ENCODE peak calls at places on chromosomes 12 and 14, in six cellular contexts. C, S, M, U, P and T are unnamed samples.

GRCh38 chr14:21846227-21846885 is 172.7 kb upstream of the OR4E1 start:
- DNase-seq in P (peak), U (no peak), M (no peak), S (no peak), C (peak), T (no peak)

GRCh38 chr12:75699728-75700496 is 188.5 kb upstream of the KRR1 start:
- DNase-seq in C (no peak), M (no peak), U (no peak), P (no peak), S (no peak), T (no peak)

GRCh38 chr12:112843272-112843671 is 51.7 kb downstream of the RPH3A start:
- DNase-seq in M (no peak), C (no peak), S (no peak), U (no peak), P (no peak), T (no peak)

GRCh38 chr12:81811066-81811777 is 52.1 kb upstream of the PPFIA2 start:
- DNase-seq in U (no peak), P (no peak), M (no peak), C (no peak), S (no peak), T (no peak)

GRCh38 chr14:102262894-102263462 is 42.0 kb downstream of the MOK start:
- DNase-seq in U (no peak), P (no peak), M (no peak), C (no peak), S (peak), T (no peak)

GRCh38 chr12:2152134-2152533 is 99.3 kb downstream of the CACNA1C start:
- DNase-seq in U (no peak), S (no peak), P (no peak), M (peak), C (no peak), T (no peak)

GRCh38 chr14:104878582-104878981 is 13.5 kb downstream of the CEP170B start:
- DNase-seq in M (no peak), P (no peak), C (no peak), U (no peak), S (no peak), T (no peak)

GRCh38 chr14:100828448-100828834 is 2.5 kb downstream of the MEG3 start:
- DNase-seq in C (no peak), S (no peak), P (no peak), U (no peak), M (no peak), T (no peak)

GRCh38 chr14:56894591-56894991 is 84.3 kb upstream of the OTX2 start:
- DNase-seq in S (no peak), M (no peak), P (no peak), C (no peak), U (no peak), T (no peak)

GRCh38 chr14:100890451-100890850 is 13.1 kb downstream of the RTL1 start:
- DNase-seq in S (no peak), M (no peak), P (peak), C (no peak), U (peak), T (peak)

GRCh38 chr12:75666126-75666979 is 154.9 kb upstream of the KRR1 start:
- DNase-seq in P (no peak), U (no peak), S (no peak), M (no peak), C (no peak), T (no peak)

GRCh38 chr14:75614179-75614578 is 35.8 kb downstream of the FLVCR2 start:
- DNase-seq in S (no peak), U (no peak), P (no peak), M (no peak), C (no peak), T (no peak)

GRCh38 chr14:103185051-103186027 is 62.1 kb downstream of the TNFAIP2 start:
- DNase-seq in U (no peak), C (no peak), S (peak), M (no peak), P (no peak), T (no peak)

GRCh38 chr14:73754911-73755360 is 40.8 kb upstream of the PNMA1 start:
- DNase-seq in M (no peak), S (no peak), U (no peak), C (peak), P (peak), T (peak)

GRCh38 chr14:66082009-66082408 is 404.2 kb upstream of the CCDC196 start:
- DNase-seq in U (no peak), S (no peak), C (no peak), P (no peak), M (no peak), T (no peak)

GRCh38 chr12:70364695-70365397 is 1.2 kb upstream of the KCNMB4 start:
- DNase-seq in P (no peak), M (no peak), C (no peak), S (peak), U (no peak), T (no peak)

GRCh38 chr12:4270016-4270669 is 3.4 kb upstream of the CCND2 start:
- DNase-seq in U (no peak), C (peak), S (no peak), P (no peak), M (no peak), T (no peak)

GRCh38 chr12:121124402-121125109 is 8.1 kb upstream of the P2RX7 start:
- DNase-seq in M (no peak), C (no peak), U (no peak), P (no peak), S (peak), T (no peak)

GRCh38 chr14:38004610-38004879 is 203.2 kb upstream of the SSTR1 start:
- DNase-seq in P (no peak), M (no peak), S (no peak), U (no peak), C (no peak), T (no peak)

GRCh38 chr14:93759781-93760307 is 28.4 kb downstream of the PRIMA1 start:
- DNase-seq in M (no peak), C (peak), U (no peak), P (no peak), S (no peak), T (peak)

GRCh38 chr12:113271853-113272561 is 50.7 kb downstream of the TPCN1 start:
- DNase-seq in U (peak), C (peak), S (no peak), P (peak), M (no peak), T (peak)

DNA sequence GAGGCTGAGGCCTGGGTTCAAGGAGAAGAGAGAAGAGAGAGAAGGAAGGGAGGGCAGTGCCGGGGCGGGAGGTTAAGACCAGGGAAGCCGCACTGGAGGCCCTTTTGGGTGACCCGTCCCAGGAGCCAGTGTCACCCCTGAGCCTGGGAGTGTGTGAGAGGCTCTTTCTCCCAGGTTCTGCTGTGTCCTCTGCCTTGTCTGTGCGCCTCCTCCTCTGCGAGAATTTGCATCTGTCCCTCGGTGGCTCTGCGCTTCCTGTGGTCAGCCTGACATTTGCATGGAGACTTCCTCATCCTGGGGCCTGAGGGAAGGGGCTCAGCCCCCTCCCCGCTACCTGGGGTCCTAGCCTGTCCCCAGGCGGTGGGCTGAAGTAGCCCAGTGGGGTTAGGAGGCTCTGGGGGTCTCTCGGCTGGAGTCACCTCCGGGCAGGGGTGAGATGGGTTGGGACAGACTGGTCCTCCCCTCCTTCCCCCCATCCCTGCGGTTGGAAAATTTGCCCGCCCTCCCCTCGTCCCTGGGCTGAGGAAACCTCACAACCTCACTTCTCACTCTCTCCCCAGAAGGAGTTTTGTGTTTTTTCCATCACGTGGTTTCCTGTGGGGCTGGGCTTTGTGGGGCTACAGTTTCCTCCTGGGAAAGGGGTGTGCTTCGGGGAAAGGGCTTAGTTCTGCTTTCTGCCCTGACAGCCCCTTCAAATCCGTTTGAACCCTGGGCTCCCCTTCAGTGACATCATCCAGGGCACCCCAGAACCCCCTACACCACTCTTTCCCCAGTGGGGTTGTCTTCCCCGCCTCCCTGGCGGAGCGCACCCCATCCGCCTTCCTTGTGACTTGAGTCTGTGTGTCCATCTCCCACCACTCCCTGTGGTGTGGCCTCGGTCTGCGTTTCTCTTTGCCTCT is 2.5 kb downstream of the PTPN6 start:
- DNase-seq in C (peak), P (peak), M (peak), U (peak), S (no peak), T (no peak)
- TF ChIP-seq POLR2A in C (peak), P (no peak), M (no peak), U (no peak), S (no peak), T (no peak)

GRCh38 chr14:31167032-31167431 is 40.6 kb downstream of the HECTD1 start:
- DNase-seq in C (no peak), U (no peak), M (no peak), P (no peak), S (no peak), T (no peak)
- H3K27ac ChIP-seq in C (no peak), U (no peak), M (no peak), P (peak), S (peak), T (no peak)

GRCh38 chr12:130870442-130871285 is 1.2 kb upstream of the RAN start:
- DNase-seq in C (peak), S (peak), P (peak), U (peak), M (peak), T (peak)
- TF ChIP-seq EP300 in C (no peak), S (no peak), P (no peak), U (no peak), M (no peak), T (no peak)

DNA sequence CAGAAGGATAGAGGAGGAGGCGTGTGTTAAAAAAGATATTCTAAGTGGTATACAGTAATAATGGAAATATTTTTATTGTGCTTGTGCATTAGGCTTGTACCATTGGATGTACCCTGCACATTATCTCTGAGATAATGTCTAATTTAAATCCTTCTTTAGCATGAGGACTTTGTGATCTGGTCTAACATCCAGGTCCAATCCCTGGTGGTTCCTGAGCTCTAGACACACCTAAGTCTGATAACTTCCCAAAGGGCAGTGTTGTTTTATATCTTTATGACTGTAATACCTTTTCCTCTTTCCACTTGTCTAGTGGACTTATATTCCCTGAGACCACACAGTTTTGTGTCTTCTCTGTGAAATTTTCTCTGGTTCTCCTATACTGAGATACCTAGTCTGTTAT is 20.7 kb downstream of the PRPF39 start:
- DNase-seq in U (no peak), M (no peak), C (no peak), P (no peak), S (no peak), T (no peak)
- TF ChIP-seq POLR2A in U (no peak), M (no peak), C (no peak), P (no peak), S (no peak), T (no peak)

GRCh38 chr14:54672181-54672580 is 105.3 kb downstream of the SAMD4A start:
- DNase-seq in M (no peak), C (no peak), S (no peak), P (no peak), U (no peak), T (no peak)

GRCh38 chr14:54674342-54674741 is 107.4 kb downstream of the SAMD4A start:
- DNase-seq in S (no peak), C (no peak), U (no peak), M (no peak), P (no peak), T (no peak)

GRCh38 chr14:54671537-54671936 is 104.6 kb downstream of the SAMD4A start:
- DNase-seq in P (no peak), U (no peak), S (no peak), C (no peak), M (no peak), T (no peak)

GRCh38 chr14:54672688-54673087 is 105.8 kb downstream of the SAMD4A start:
- DNase-seq in S (no peak), C (no peak), M (no peak), U (no peak), P (no peak), T (no peak)

DNA sequence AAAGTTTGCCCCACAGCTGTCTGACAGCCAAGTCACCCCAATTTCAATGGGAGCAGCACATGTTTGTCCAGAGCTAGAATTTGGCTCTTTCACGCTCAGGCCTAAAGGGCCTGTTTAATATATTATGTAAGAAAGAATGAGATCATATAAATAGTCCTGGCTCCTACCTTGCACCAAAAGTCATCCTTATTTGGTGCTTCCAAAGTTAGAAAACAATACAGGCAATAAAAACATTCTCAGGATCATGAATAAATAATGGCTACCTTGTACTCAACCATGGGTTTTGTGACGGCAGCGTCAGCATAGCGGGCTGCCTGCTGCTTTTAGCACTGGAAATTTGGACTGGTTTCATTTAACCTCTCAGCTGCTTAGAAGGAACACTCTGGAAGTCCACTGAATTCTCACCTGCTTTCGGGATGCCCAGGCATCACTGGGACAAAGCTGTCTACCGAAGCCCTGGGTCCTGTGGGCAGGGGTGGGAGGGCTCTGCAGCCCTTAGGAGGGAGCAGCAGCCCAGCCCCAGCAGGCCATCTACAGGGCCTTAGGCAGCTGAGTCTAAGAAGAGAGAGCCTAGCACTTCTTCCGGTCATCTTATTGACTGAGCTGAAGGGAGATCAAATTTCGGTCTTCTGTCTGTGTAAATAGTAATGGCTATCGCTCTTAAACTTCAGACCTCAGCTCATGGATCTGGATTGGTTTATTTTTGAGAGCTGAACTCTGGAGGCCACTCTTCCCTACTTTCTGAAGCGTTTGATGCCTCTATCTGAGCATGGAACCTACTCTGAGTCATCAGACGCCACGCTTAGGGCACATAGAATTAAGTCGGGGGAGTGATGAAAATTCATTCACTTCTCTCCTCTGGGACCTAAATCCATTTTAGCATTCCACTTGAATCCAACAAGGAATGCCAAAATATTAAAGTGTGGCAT is 106.5 kb downstream of the SAMD4A start:
- DNase-seq in U (no peak), P (no peak), M (no peak), S (no peak), C (no peak), T (no peak)
- H3K27ac ChIP-seq in U (peak), P (peak), M (no peak), S (no peak), C (peak), T (no peak)

DNA sequence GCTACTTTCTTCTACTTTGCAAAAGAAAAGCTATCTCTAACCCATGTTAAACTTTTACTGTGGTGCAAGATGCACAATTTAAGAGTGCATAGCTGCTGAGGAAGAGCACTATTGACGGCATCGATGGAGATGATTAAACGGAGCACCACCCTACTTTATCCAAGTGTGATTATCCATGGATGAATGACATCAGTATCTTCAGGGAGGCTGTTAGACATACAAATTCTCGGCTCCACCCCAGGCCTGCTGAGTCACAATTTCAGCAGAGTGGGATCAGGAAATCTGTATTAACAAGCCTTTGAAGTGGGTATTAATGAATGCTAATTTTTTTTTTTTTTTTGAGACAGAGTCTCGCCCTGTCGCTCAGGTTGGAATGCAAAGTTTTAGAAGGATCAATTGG is 16.2 kb downstream of the SLC2A14 start:
- DNase-seq in C (no peak), M (no peak), S (no peak), P (no peak), U (no peak), T (no peak)
- TF ChIP-seq EP300 in C (no peak), M (no peak), S (no peak), P (no peak), U (no peak), T (no peak)